ENCODE peak calls at places on chromosomes 6 and 20, in eight cellular contexts. E, K, P, W, U, G, O and J are unnamed samples.

GRCh38 chr6:91634791-91635190 is 1047.9 kb upstream of the MAP3K7 start:
- DNase-seq in E (no peak), K (no peak), P (peak; percentile 11), W (no peak), U (no peak), G (no peak), O (no peak), J (no peak)

GRCh38 chr20:63483834-63484233 is 11.4 kb upstream of the KCNQ2 start:
- DNase-seq in E (no peak), K (no peak), P (no peak), W (no peak), U (no peak), G (no peak), O (no peak), J (no peak)

GRCh38 chr6:104537185-104537584 is 322.5 kb downstream of the HACE1 start:
- DNase-seq in E (no peak), K (no peak), P (peak; percentile 74), W (peak; percentile 68), U (peak; percentile 69), G (no peak), O (no peak), J (no peak)

GRCh38 chr20:37669062-37669772 is 24.6 kb upstream of the CTNNBL1 start:
- DNase-seq in E (no peak), K (no peak), P (no peak), W (no peak), U (no peak), G (no peak), O (no peak), J (peak; percentile 51)

GRCh38 chr20:53179749-53180148 is 207.6 kb downstream of the TSHZ2 start:
- DNase-seq in E (no peak), K (no peak), P (no peak), W (no peak), U (no peak), G (no peak), O (no peak), J (no peak)

GRCh38 chr6:136404627-136405310 is 115.1 kb upstream of the BCLAF1 start:
- DNase-seq in E (no peak), K (no peak), P (no peak), W (peak; percentile 12), U (no peak), G (no peak), O (no peak), J (no peak)

GRCh38 chr6:1029196-1029595 is 282.7 kb upstream of the FOXQ1 start:
- DNase-seq in E (no peak), K (no peak), P (no peak), W (peak; percentile 19), U (no peak), G (no peak), O (no peak), J (no peak)

GRCh38 chr6:49528571-49528970 is 21.9 kb upstream of the C6orf141 start:
- DNase-seq in E (no peak), K (no peak), P (no peak), W (no peak), U (no peak), G (no peak), O (no peak), J (no peak)

GRCh38 chr6:136820541-136820940 is 1.9 kb upstream of the PEX7 start:
- DNase-seq in E (no peak), K (no peak), P (no peak), W (no peak), U (no peak), G (no peak), O (no peak), J (no peak)

GRCh38 chr20:24462461-24463010 is 6.9 kb upstream of the SYNDIG1 start:
- DNase-seq in E (no peak), K (no peak), P (no peak), W (no peak), U (no peak), G (no peak), O (no peak), J (no peak)

GRCh38 chr6:16494781-16495180 is 256.4 kb downstream of the GMPR start:
- DNase-seq in E (no peak), K (no peak), P (peak; percentile 54), W (no peak), U (peak; percentile 31), G (no peak), O (no peak), J (no peak)

GRCh38 chr6:26607434-26608230 is 10.9 kb downstream of the ABT1 start:
- DNase-seq in E (no peak), K (no peak), P (peak; percentile 25), W (peak; percentile 72), U (peak; percentile 58), G (no peak), O (peak; percentile 65), J (peak; percentile 27)

GRCh38 chr6:106421491-106421890 is 61.0 kb downstream of the CRYBG1 start:
- DNase-seq in E (no peak), K (no peak), P (peak; percentile 67), W (no peak), U (peak; percentile 3), G (no peak), O (no peak), J (peak; percentile 5)

GRCh38 chr6:149887343-149887742 is 10.6 kb downstream of the RAET1E start:
- DNase-seq in E (no peak), K (no peak), P (peak; percentile 42), W (peak; percentile 74), U (peak; percentile 89), G (no peak), O (no peak), J (peak; percentile 81)

GRCh38 chr6:132132911-132133639 is 181.9 kb upstream of the CCN2 start:
- DNase-seq in E (no peak), K (no peak), P (peak; percentile 69), W (no peak), U (peak; percentile 85), G (no peak), O (no peak), J (no peak)

GRCh38 chr20:32077192-32077591 is 25.1 kb downstream of the HCK start:
- DNase-seq in E (no peak), K (no peak), P (no peak), W (no peak), U (no peak), G (no peak), O (no peak), J (no peak)

GRCh38 chr20:64106981-64107735 is at the start of gene NPBWR2:
- DNase-seq in E (no peak), K (no peak), P (no peak), W (no peak), U (no peak), G (no peak), O (peak; percentile 51), J (no peak)

GRCh38 chr6:4615891-4616290 is 160.3 kb upstream of the CDYL start:
- DNase-seq in E (no peak), K (peak; percentile 65), P (no peak), W (peak; percentile 92), U (peak; percentile 57), G (no peak), O (no peak), J (no peak)

GRCh38 chr6:158686791-158687381 is 37.0 kb downstream of the SYTL3 start:
- DNase-seq in E (peak; percentile 41), K (no peak), P (no peak), W (no peak), U (no peak), G (no peak), O (peak; percentile 79), J (no peak)

GRCh38 chr6:129981598-129981997 is 36.8 kb upstream of the L3MBTL3 start:
- DNase-seq in E (no peak), K (no peak), P (no peak), W (peak; percentile 30), U (peak; percentile 33), G (no peak), O (no peak), J (no peak)

GRCh38 chr20:4726710-4727391 is 5.1 kb downstream of the PRND start:
- DNase-seq in E (no peak), K (no peak), P (peak; percentile 73), W (peak; percentile 93), U (peak; percentile 82), G (no peak), O (peak; percentile 56), J (peak; percentile 7)

GRCh38 chr20:12171927-12172581 is 254.4 kb downstream of the BTBD3 start:
- DNase-seq in E (no peak), K (no peak), P (peak; percentile 92), W (peak; percentile 89), U (peak; percentile 84), G (no peak), O (no peak), J (peak; percentile 67)
- H3K9me3 ChIP-seq in E (no peaks in the 10 kb centered on the region), K (peaks cover 23% of the 10 kb centered on the region), P (no peaks in the 10 kb centered on the region), W (no peaks in the 10 kb centered on the region), U (no peaks in the 10 kb centered on the region), G (peaks cover 21% of the 10 kb centered on the region), O (no peaks in the 10 kb centered on the region), J (peaks cover 9% of the 10 kb centered on the region)

GRCh38 chr6:31336872-31337496 is 20.0 kb downstream of the HLA-B start:
- DNase-seq in E (no peak), K (no peak), P (peak; percentile 26), W (peak; percentile 13), U (no peak), G (no peak), O (no peak), J (no peak)
- H3K9me3 ChIP-seq in E (no peaks in the 10 kb centered on the region), K (no peaks in the 10 kb centered on the region), P (peaks cover 8% of the 10 kb centered on the region), W (no peaks in the 10 kb centered on the region), U (peaks cover 11% of the 10 kb centered on the region), G (peaks cover 6% of the 10 kb centered on the region), O (peaks cover 11% of the 10 kb centered on the region), J (peaks cover 5% of the 10 kb centered on the region)

GRCh38 chr20:48155231-48155630 is 369.9 kb upstream of the SULF2 start:
- DNase-seq in E (no peak), K (no peak), P (no peak), W (no peak), U (no peak), G (no peak), O (no peak), J (no peak)

GRCh38 chr20:48150568-48150967 is 365.3 kb upstream of the SULF2 start:
- DNase-seq in E (no peak), K (no peak), P (no peak), W (no peak), U (no peak), G (no peak), O (no peak), J (no peak)

GRCh38 chr20:48154040-48154439 is 368.8 kb upstream of the SULF2 start:
- DNase-seq in E (no peak), K (no peak), P (no peak), W (no peak), U (no peak), G (no peak), O (no peak), J (no peak)

GRCh38 chr20:48153105-48153504 is 367.8 kb upstream of the SULF2 start:
- DNase-seq in E (no peak), K (no peak), P (no peak), W (no peak), U (no peak), G (no peak), O (no peak), J (no peak)

DNA sequence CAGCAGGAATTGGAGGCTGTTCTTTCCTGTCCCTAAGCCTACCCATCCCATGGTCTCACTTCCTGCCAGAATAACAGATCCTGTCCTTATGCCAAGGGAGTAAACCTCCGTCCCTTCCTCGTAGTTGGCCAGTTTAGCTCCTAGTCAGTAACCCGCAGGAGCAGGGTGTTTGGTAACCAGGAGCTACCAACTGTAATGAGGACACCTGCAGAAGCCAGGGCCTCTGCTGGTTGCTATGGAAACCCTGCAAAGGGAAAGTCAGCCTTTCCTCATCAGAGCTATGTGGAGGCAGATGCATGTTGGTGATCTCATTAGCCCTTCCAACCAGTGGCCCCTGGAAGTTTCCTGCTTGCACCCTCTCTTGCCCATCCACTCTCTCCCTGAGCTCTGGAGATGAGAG is 368.2 kb upstream of the SULF2 start:
- DNase-seq in E (no peak), K (no peak), P (peak; percentile 48), W (no peak), U (no peak), G (no peak), O (no peak), J (no peak)
- H3K9me3 ChIP-seq in E (no peaks in the 10 kb centered on the region), K (peaks cover 8% of the 10 kb centered on the region), P (peaks cover 11% of the 10 kb centered on the region), W (no peaks in the 10 kb centered on the region), U (peaks cover 9% of the 10 kb centered on the region), G (no peaks in the 10 kb centered on the region), O (no peaks in the 10 kb centered on the region), J (peaks cover 13% of the 10 kb centered on the region)

GRCh38 chr20:39913274-39913673 is 775.8 kb downstream of the MAFB start:
- DNase-seq in E (no peak), K (no peak), P (no peak), W (no peak), U (no peak), G (no peak), O (no peak), J (no peak)
- H3K9me3 ChIP-seq in E (no peaks in the 10 kb centered on the region), K (no peaks in the 10 kb centered on the region), P (peaks cover 2% of the 10 kb centered on the region), W (no peaks in the 10 kb centered on the region), U (no peaks in the 10 kb centered on the region), G (no peaks in the 10 kb centered on the region), O (no peaks in the 10 kb centered on the region), J (no peaks in the 10 kb centered on the region)